ENCODE peak calls at places on chromosomes 16 and 17, in four cellular contexts. V is fibroblast of pulmonary artery, K is tibial nerve, M is A549. Q is an unnamed sample.
A peak's percentile ranks its signal among the peaks of the same experiment; 100 is the strongest.

GRCh38 chr17:64091116-64091515 is 38.8 kb downstream of the ERN1 start:
- DNase-seq in V (peak; percentile 42), K (no peak), M (no peak), Q (no peak)

GRCh38 chr17:17063546-17064122 is 21.4 kb downstream of the MPRIP start:
- DNase-seq in K (peak; percentile 60), M (no peak), V (no peak), Q (peak; percentile 90)

GRCh38 chr16:30985401-30986128 is 558 bp downstream of the HSD3B7 start:
- DNase-seq in M (peak; percentile 55), V (no peak), K (no peak), Q (peak; percentile 54)

GRCh38 chr17:10103712-10104111 is 94.7 kb downstream of the GAS7 start:
- DNase-seq in M (no peak), V (no peak), K (no peak), Q (no peak)

GRCh38 chr17:43834106-43834505 is 1.2 kb upstream of the MPP3 start:
- DNase-seq in K (peak; percentile 67), M (peak; percentile 38), V (peak; percentile 54), Q (peak; percentile 80)

GRCh38 chr16:62190426-62190825 is 154.2 kb upstream of the CDH8 start:
- DNase-seq in K (no peak), V (no peak), M (no peak), Q (peak; percentile 8)

GRCh38 chr16:27753563-27753962 is 203.6 kb downstream of the KATNIP start:
- DNase-seq in K (no peak), M (no peak), V (no peak), Q (no peak)

GRCh38 chr17:32746698-32747097 is 130.2 kb downstream of the MYO1D start:
- DNase-seq in V (peak; percentile 71), M (no peak), K (no peak), Q (peak; percentile 69)

GRCh38 chr16:4136229-4136813 is 20.1 kb upstream of the ADCY9 start:
- DNase-seq in K (no peak), V (no peak), M (no peak), Q (peak; percentile 88)

GRCh38 chr17:39636927-39637736 is at the start of gene STARD3:
- DNase-seq in M (peak; percentile 97), V (peak; percentile 88), K (peak; percentile 82), Q (peak; percentile 82)

GRCh38 chr17:7982666-7983065 is 19.7 kb upstream of the GUCY2D start:
- DNase-seq in K (no peak), V (peak; percentile 49), M (no peak), Q (peak; percentile 21)

GRCh38 chr17:77445030-77445907 is 304.5 kb downstream of the SEC14L1 start:
- DNase-seq in K (peak; percentile 61), M (no peak), V (peak; percentile 84), Q (no peak)

GRCh38 chr17:19533718-19534561 is at the start of gene SLC47A1:
- DNase-seq in M (peak; percentile 76), K (no peak), V (peak; percentile 42), Q (no peak)

GRCh38 chr17:67649891-67650290 is 67.8 kb upstream of the NOL11 start:
- DNase-seq in K (no peak), V (no peak), M (no peak), Q (no peak)

GRCh38 chr16:57801098-57801855 is 1.0 kb downstream of the KIFC3 start:
- DNase-seq in V (peak; percentile 69), K (no peak), M (peak; percentile 62), Q (peak; percentile 65)

GRCh38 chr17:19345067-19345460 is 17.5 kb downstream of the B9D1 start:
- DNase-seq in M (no peak), K (no peak), V (no peak), Q (no peak)

GRCh38 chr17:74525781-74526288 is 5.4 kb downstream of the CD300LB start:
- DNase-seq in M (no peak), V (no peak), K (no peak), Q (no peak)

GRCh38 chr17:29018788-29019474 is 13.1 kb upstream of the SEZ6 start:
- DNase-seq in K (no peak), M (no peak), V (no peak), Q (no peak)

GRCh38 chr17:74354123-74354522 is 7.5 kb downstream of the BTBD17 start:
- DNase-seq in V (no peak), M (peak; percentile 77), K (no peak), Q (no peak)

GRCh38 chr17:59840908-59841666 is 51.7 kb downstream of the TUBD1 start:
- DNase-seq in K (no peak), V (peak; percentile 75), M (no peak), Q (peak; percentile 43)

GRCh38 chr17:38606646-38607611 is 1.2 kb upstream of the SRCIN1 start:
- DNase-seq in K (no peak), V (no peak), M (no peak), Q (no peak)

GRCh38 chr16:21703589-21704174 is 39.9 kb downstream of the OTOA start:
- DNase-seq in M (no peak), K (no peak), V (no peak), Q (peak; percentile 18)

GRCh38 chr16:35411156-35411555 is 1951.7 kb downstream of the TP53TG3F start:
- DNase-seq in K (no peak), M (no peak), V (no peak), Q (no peak)

GRCh38 chr17:72567774-72568173 is 447.0 kb downstream of the SOX9 start:
- DNase-seq in K (no peak), V (no peak), M (no peak), Q (no peak)

GRCh38 chr17:78369791-78370381 is 8.6 kb upstream of the PGS1 start:
- DNase-seq in M (no peak), V (no peak), K (no peak), Q (no peak)

GRCh38 chr17:50267074-50267841 is 7.0 kb upstream of the TMEM92 start:
- DNase-seq in V (peak; percentile 13), M (no peak), K (no peak), Q (no peak)

GRCh38 chr17:80429356-80430275 is 14.6 kb downstream of the ENDOV start:
- DNase-seq in M (no peak), V (no peak), K (no peak), Q (no peak)

GRCh38 chr16:49563666-49564065 is 190.1 kb downstream of the C16orf78 start:
- DNase-seq in V (no peak), M (no peak), K (no peak), Q (no peak)

GRCh38 chr17:35149941-35150340 is 2.3 kb downstream of the UNC45B start:
- DNase-seq in M (no peak), K (no peak), V (no peak), Q (no peak)

GRCh38 chr16:31475949-31476304 is 4.0 kb downstream of the TGFB1I1 start:
- DNase-seq in K (no peak), M (no peak), V (no peak), Q (no peak)

GRCh38 chr16:88314991-88315542 is 67.7 kb upstream of the ZNF469 start:
- DNase-seq in V (no peak), M (no peak), K (no peak), Q (no peak)

GRCh38 chr17:75124041-75124818 is 7.3 kb downstream of the NT5C start:
- DNase-seq in M (peak; percentile 99), K (no peak), V (peak; percentile 72), Q (peak; percentile 98)

GRCh38 chr17:52147431-52147830 is 11.1 kb downstream of the CA10 start:
- DNase-seq in M (no peak), K (no peak), V (no peak), Q (no peak)

GRCh38 chr17:46024590-46024989 is 25.5 kb downstream of the STH start:
- DNase-seq in V (no peak), K (no peak), M (no peak), Q (no peak)

GRCh38 chr17:48478224-48479013 is 48.4 kb upstream of the SKAP1 start:
- DNase-seq in M (no peak), V (peak; percentile 43), K (no peak), Q (no peak)

GRCh38 chr16:89633064-89633631 is 19.7 kb downstream of the DPEP1 start:
- DNase-seq in M (peak; percentile 72), V (peak; percentile 5), K (no peak), Q (peak; percentile 59)

GRCh38 chr17:46833840-46834208 is 15.3 kb upstream of the WNT3 start:
- DNase-seq in V (no peak), M (no peak), K (no peak), Q (no peak)

GRCh38 chr17:80920406-80920805 is 71.2 kb upstream of the CHMP6 start:
- DNase-seq in M (no peak), V (peak; percentile 80), K (no peak), Q (no peak)

GRCh38 chr16:17275989-17276530 is 194.7 kb downstream of the XYLT1 start:
- DNase-seq in K (no peak), M (no peak), V (no peak), Q (no peak)

GRCh38 chr16:17275076-17275732 is 195.6 kb downstream of the XYLT1 start:
- DNase-seq in M (peak; percentile 9), K (no peak), V (no peak), Q (no peak)

GRCh38 chr16:17276610-17277009 is 194.2 kb downstream of the XYLT1 start:
- DNase-seq in M (no peak), K (no peak), V (no peak), Q (no peak)

GRCh38 chr16:17278988-17279387 is 191.8 kb downstream of the XYLT1 start:
- DNase-seq in K (no peak), V (no peak), M (no peak), Q (no peak)

DNA sequence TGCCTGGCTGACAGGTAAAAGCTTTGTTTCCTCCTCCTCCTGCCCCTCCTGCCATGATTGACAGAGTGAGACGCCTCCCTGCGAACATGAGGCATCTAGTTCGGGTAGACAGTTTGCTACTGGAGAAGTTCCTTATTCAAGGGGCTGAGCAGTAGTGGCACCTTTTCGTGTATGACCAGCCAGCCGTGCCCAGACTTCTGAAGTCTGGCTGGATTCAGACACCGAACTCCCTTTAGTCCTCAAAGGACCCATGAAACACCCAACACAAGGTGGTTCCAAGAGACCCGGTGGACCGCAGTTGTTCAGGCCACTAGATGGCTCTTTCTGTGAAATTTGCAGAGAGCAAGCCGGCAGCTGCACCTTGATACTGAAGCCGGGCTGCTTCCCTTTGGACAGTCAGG is 192.8 kb downstream of the XYLT1 start:
- DNase-seq in K (no peak), V (peak; percentile 1), M (peak; percentile 28), Q (no peak)
- TF ChIP-seq CTCF in K (no peak), V (peak; percentile 15), M (peak; percentile 34), Q (no peak)

GRCh38 chr17:71118039-71118438 is 948.7 kb downstream of the KCNJ2 start:
- DNase-seq in M (peak; percentile 14), V (no peak), K (no peak), Q (peak; percentile 57)
- TF ChIP-seq CTCF in M (peak; percentile 44), V (peak; percentile 2), K (no peak), Q (peak; percentile 49)

GRCh38 chr16:54812229-54812628 is 118.4 kb upstream of the IRX5 start:
- DNase-seq in K (no peak), M (no peak), V (peak; percentile 16), Q (peak; percentile 27)
- TF ChIP-seq CTCF in K (no peak), M (peak; percentile 18), V (peak; percentile 17), Q (no peak)

DNA sequence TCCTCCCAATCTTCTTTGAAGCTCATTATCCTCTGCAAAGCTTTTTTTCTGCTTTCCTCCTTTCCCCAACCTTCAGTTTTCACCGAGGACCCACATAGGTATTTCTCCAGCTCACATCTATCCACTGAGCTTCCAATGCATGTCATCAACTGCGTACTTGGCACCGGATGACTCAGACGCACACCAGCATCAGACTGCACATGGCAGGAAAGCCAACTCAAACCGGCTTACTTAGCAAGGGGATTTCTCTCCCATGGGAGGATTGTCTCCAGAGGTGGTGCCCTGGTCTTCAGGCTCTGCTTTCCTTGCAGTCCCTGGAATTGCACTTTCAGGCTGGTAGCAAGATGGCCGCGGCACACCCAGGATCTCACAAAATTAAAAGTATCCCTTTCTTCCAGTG is 1.7 kb upstream of the AKTIP start:
- DNase-seq in V (peak; percentile 79), M (no peak), K (no peak), Q (no peak)
- TF ChIP-seq CTCF in V (no peak), M (no peak), K (no peak), Q (no peak)

Q was measured in MCF 10A.